ENCODE peak calls at places on chromosome 21, in eight cellular contexts. C, W, F, J, T, O, M and X are unnamed samples.

GRCh38 chr21:38840456-38841129 is 34.9 kb downstream of the ETS2 start:
- DNase-seq in C (no peak), W (no peak), F (no peak), J (no peak), T (no peak), O (no peak), M (no peak), X (peak; percentile 40)

GRCh38 chr21:28636988-28637691 is 355.5 kb downstream of the LTN1 start:
- DNase-seq in C (peak; percentile 90), W (peak; percentile 91), F (peak; percentile 68), J (no peak), T (no peak), O (peak; percentile 89), M (no peak), X (no peak)

GRCh38 chr21:34807881-34808568 is 139.2 kb downstream of the CLIC6 start:
- DNase-seq in C (peak; percentile 93), W (peak; percentile 97), F (peak; percentile 85), J (no peak), T (no peak), O (peak; percentile 95), M (peak; percentile 83), X (no peak)

GRCh38 chr21:19463966-19464365 is 1060.4 kb upstream of the TMPRSS15 start:
- DNase-seq in C (no peak), W (no peak), F (no peak), J (no peak), T (no peak), O (no peak), M (no peak), X (no peak)

GRCh38 chr21:35212393-35213127 is 163.5 kb upstream of the RUNX1 start:
- DNase-seq in C (peak; percentile 49), W (peak; percentile 77), F (no peak), J (no peak), T (no peak), O (no peak), M (no peak), X (no peak)

GRCh38 chr21:33968082-33968997 is 52.7 kb upstream of the ATP5PO start:
- DNase-seq in C (peak; percentile 87), W (peak; percentile 84), F (no peak), J (no peak), T (no peak), O (peak; percentile 69), M (no peak), X (no peak)

GRCh38 chr21:38645282-38645681 is 147.0 kb upstream of the ERG start:
- DNase-seq in C (peak; percentile 87), W (peak; percentile 81), F (no peak), J (no peak), T (no peak), O (peak; percentile 83), M (no peak), X (no peak)

GRCh38 chr21:26806734-26807372 is 38.4 kb downstream of the ADAMTS1 start:
- DNase-seq in C (peak; percentile 55), W (peak; percentile 63), F (no peak), J (no peak), T (no peak), O (no peak), M (no peak), X (no peak)

GRCh38 chr21:36747815-36748381 is 49.0 kb downstream of the SIM2 start:
- DNase-seq in C (no peak), W (peak; percentile 73), F (no peak), J (no peak), T (peak; percentile 65), O (peak; percentile 8), M (peak; percentile 75), X (peak; percentile 88)

GRCh38 chr21:39900491-39900890 is 33.3 kb downstream of the PCP4 start:
- DNase-seq in C (no peak), W (no peak), F (no peak), J (no peak), T (no peak), O (no peak), M (no peak), X (no peak)

GRCh38 chr21:23003951-23004350 is 2005.7 kb downstream of the NCAM2 start:
- DNase-seq in C (no peak), W (no peak), F (no peak), J (no peak), T (no peak), O (no peak), M (no peak), X (no peak)

GRCh38 chr21:39153373-39153772 is 29.9 kb downstream of the PSMG1 start:
- DNase-seq in C (no peak), W (peak; percentile 20), F (no peak), J (no peak), T (no peak), O (no peak), M (no peak), X (no peak)

GRCh38 chr21:38769253-38769780 is 36.4 kb upstream of the ETS2 start:
- DNase-seq in C (peak; percentile 82), W (no peak), F (no peak), J (no peak), T (no peak), O (peak; percentile 33), M (no peak), X (no peak)

GRCh38 chr21:17128132-17128531 is 384.7 kb upstream of the CXADR start:
- DNase-seq in C (no peak), W (no peak), F (no peak), J (no peak), T (no peak), O (no peak), M (no peak), X (no peak)
- TF ChIP-seq CTCF in C (no peak), W (no peak), F (no peak), J (no peak), T (no peak), O (no peak), M (no peak), X (no peak)

DNA sequence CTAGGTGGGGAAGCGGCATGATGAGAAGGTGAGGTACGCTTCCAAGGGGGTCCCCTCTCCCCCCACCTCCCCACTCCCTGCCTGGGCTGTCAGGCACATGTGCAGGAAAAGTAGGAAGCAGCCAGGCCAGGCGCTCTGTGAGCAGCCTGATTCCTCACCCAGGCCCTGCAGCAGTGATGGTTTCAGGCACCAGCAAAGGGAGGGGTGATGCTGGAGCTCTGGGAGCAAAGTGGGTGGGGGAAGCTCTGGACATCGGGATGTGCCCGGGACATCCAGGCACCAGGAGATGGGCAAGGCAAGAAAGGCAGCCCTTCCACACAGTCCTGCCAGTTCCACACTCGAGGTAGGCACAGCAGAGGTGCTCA is 106.1 kb downstream of the CRYAA start:
- DNase-seq in C (no peak), W (no peak), F (no peak), J (no peak), T (no peak), O (no peak), M (no peak), X (no peak)
- TF ChIP-seq CTCF in C (no peak), W (no peak), F (no peak), J (no peak), T (no peak), O (no peak), M (no peak), X (no peak)

DNA sequence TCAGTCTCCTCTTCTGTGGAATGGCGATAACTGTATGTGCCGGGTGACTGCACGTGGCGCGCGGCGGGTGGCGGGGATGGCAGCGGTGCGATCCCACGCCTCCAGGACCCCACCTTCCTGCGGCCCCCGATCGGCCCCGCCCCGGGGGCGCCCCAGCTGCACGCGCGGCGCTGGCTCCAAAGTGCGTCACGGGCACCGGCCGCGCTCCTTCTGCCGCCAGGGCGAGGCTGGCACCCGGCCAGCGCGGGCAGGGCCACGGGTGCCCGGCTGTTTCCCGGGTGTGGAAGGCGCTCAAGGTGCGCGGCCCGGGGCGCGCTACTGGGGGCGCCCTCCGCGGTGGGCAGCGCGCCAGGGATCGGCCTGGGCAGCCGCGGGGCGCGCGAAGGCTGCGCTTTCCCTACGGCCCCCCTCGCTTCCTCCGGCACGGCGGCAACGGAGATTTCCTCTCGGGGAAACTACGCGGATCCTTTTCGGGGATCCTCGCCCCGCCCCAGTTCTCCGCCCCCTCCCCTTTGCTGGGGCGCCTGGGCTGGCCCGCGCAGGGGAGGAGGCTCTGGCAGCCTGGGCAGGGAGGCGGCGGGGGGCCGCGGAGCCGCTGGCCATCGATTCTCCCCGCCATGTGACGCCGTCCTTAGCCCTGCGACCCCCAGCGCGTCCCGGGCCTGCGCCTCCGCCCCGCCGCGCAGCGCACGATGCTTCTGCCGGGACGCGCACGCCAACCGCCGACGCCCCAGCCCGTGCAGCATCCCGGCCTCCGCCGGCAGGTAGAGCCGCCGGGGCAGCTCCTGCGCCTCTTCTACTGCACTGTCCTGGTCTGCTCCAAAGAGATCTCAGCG is at the start of gene EVA1C:
- DNase-seq in C (peak; percentile 19), W (peak; percentile 82), F (no peak), J (no peak), T (peak; percentile 85), O (no peak), M (peak; percentile 86), X (no peak)
- TF ChIP-seq CTCF in C (no peak), W (no peak), F (no peak), J (no peak), T (peak; percentile 18), O (no peak), M (no peak), X (no peak)

DNA sequence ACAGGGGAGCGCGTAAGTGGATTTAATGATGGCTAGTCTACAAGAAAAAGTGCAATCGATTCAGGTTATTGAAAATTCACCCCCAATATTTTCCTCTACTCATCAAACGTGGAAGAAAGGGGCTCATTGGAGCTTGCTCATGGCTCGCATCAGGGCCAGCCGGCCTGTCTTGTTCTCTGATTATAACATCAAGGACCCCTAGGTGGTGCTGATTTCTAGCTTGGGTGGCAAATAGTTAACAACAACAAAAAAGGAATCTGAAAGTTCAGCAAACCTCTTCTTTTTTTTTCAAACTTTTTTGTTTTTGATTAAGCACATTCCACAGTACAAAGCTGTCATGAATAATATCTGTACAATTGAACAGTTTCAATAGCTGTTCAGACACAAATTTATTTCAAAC is 35.8 kb upstream of the SOD1 start:
- DNase-seq in C (no peak), W (no peak), F (no peak), J (no peak), T (no peak), O (no peak), M (no peak), X (no peak)
- TF ChIP-seq CTCF in C (peak; percentile 43), W (no peak), F (no peak), J (peak; percentile 35), T (no peak), O (no peak), M (no peak), X (peak; percentile 52)